ENCODE peak calls at places on chromosomes 11 and 22, in five cellular contexts. R is iPS-NIHi11; V is GM04503; K is stimulated activated CD4-positive, alpha-beta T cell treated with anti-CD3 and anti-CD28 coated beads, Interleukin-12 subunit alpha, Interleukin-12 subunit beta, amount 100 ng/mL, for 48 hours; M is RWPE1. L is an unnamed sample.
A peak's percentile ranks its signal among the peaks of the same experiment; 100 is the strongest.

GRCh38 chr22:27718186-27719032 is 83.1 kb downstream of the MN1 start:
- DNase-seq in K (no peak), R (peak; percentile 60), V (peak; percentile 80), M (peak; percentile 95), L (no peak)

GRCh38 chr22:39439170-39439569 is 17.6 kb upstream of the MGAT3 start:
- DNase-seq in M (no peak), V (no peak), R (no peak), K (no peak), L (no peak)

GRCh38 chr22:19395276-19395675 is 36.3 kb downstream of the HIRA start:
- DNase-seq in V (no peak), K (no peak), R (no peak), M (no peak), L (no peak)

GRCh38 chr11:13354335-13354734 is 76.7 kb downstream of the BMAL1 start:
- DNase-seq in K (no peak), V (no peak), M (no peak), R (peak; percentile 57), L (no peak)

GRCh38 chr11:116782728-116783127 is 5.1 kb downstream of the ZPR1 start:
- DNase-seq in M (no peak), K (no peak), V (peak; percentile 29), R (no peak), L (no peak)

GRCh38 chr11:27234043-27234668 is 128.9 kb downstream of the CCDC34 start:
- DNase-seq in K (no peak), R (no peak), M (peak; percentile 25), V (peak; percentile 91), L (no peak)

GRCh38 chr11:120398184-120398583 is 62.0 kb downstream of the ARHGEF12 start:
- DNase-seq in M (no peak), R (no peak), V (no peak), K (no peak), L (no peak)

GRCh38 chr11:19377855-19378254 is 137.1 kb upstream of the E2F8 start:
- DNase-seq in M (no peak), V (no peak), R (no peak), K (no peak), L (no peak)

GRCh38 chr11:78212586-78213371 is 24.1 kb downstream of the USP35 start:
- DNase-seq in R (no peak), K (no peak), V (peak; percentile 58), M (no peak), L (no peak)

GRCh38 chr11:74134661-74135515 is 35.9 kb downstream of the C2CD3 start:
- DNase-seq in M (no peak), R (no peak), V (no peak), K (no peak), L (no peak)

GRCh38 chr11:132058211-132058772 is 687.9 kb downstream of the NTM start:
- DNase-seq in V (no peak), M (no peak), R (no peak), K (no peak), L (no peak)

GRCh38 chr11:100863080-100863581 is 176.0 kb downstream of the ARHGAP42 start:
- DNase-seq in K (no peak), R (no peak), V (peak; percentile 68), M (no peak), L (no peak)

GRCh38 chr22:43481528-43482309 is 69.9 kb downstream of the MPPED1 start:
- DNase-seq in R (no peak), K (no peak), M (no peak), V (no peak), L (no peak)

GRCh38 chr11:125057370-125058060 is 5.6 kb upstream of the SLC37A2 start:
- DNase-seq in V (no peak), M (no peak), R (no peak), K (no peak), L (no peak)

GRCh38 chr22:45882881-45883810 is 93.8 kb downstream of the WNT7B start:
- DNase-seq in K (no peak), M (no peak), R (no peak), V (no peak), L (no peak)

GRCh38 chr22:29072979-29073617 is at the start of gene KREMEN1:
- DNase-seq in R (no peak), K (no peak), V (no peak), M (no peak), L (no peak)

GRCh38 chr11:128291835-128292234 is 295.5 kb downstream of the ETS1 start:
- DNase-seq in M (no peak), V (no peak), K (no peak), R (no peak), L (no peak)

GRCh38 chr11:128504489-128504888 is 82.9 kb downstream of the ETS1 start:
- DNase-seq in R (no peak), M (no peak), K (no peak), V (no peak), L (no peak)

GRCh38 chr11:67059671-67060070 is 3.0 kb downstream of the RHOD start:
- DNase-seq in R (no peak), V (no peak), K (no peak), M (no peak), L (no peak)

GRCh38 chr11:70183483-70184176 is 19.5 kb upstream of the FADD start:
- DNase-seq in R (no peak), M (no peak), K (no peak), V (no peak), L (no peak)

GRCh38 chr11:128956401-128957203 is 13.9 kb upstream of the TP53AIP1 start:
- DNase-seq in V (peak; percentile 41), M (peak; percentile 77), R (peak; percentile 81), K (no peak), L (no peak)

GRCh38 chr11:124657922-124658321 is 15.6 kb downstream of the SIAE start:
- DNase-seq in R (no peak), M (no peak), K (no peak), V (no peak), L (no peak)

GRCh38 chr22:41885576-41885975 is 29.3 kb downstream of the SHISA8 start:
- DNase-seq in R (no peak), K (no peak), V (no peak), M (no peak), L (no peak)

GRCh38 chr11:96072592-96072991 is 148.7 kb upstream of the MTMR2 start:
- DNase-seq in M (no peak), K (no peak), R (no peak), V (no peak), L (no peak)

GRCh38 chr11:117143390-117143789 is 697 bp upstream of the PAFAH1B2 start:
- DNase-seq in M (peak; percentile 52), R (peak; percentile 49), K (no peak), V (no peak), L (no peak)

GRCh38 chr22:37118083-37118482 is 8.6 kb upstream of the TMPRSS6 start:
- DNase-seq in V (no peak), K (no peak), R (no peak), M (no peak), L (no peak)

GRCh38 chr22:38927033-38927789 is 30.2 kb upstream of the APOBEC3A start:
- DNase-seq in V (no peak), R (peak; percentile 82), K (peak; percentile 39), M (no peak), L (peak; percentile 42)

GRCh38 chr22:40410272-40410671 is 39.9 kb downstream of the SGSM3 start:
- DNase-seq in K (no peak), R (no peak), V (no peak), M (peak; percentile 78), L (no peak)

GRCh38 chr11:59510917-59511589 is at the start of gene OR4D9:
- DNase-seq in K (no peak), R (no peak), V (no peak), M (no peak), L (no peak)

GRCh38 chr11:34160049-34160721 is 54.8 kb downstream of the NAT10 start:
- DNase-seq in M (no peak), R (no peak), V (no peak), K (no peak), L (no peak)

L was measured in substantia nigra.